ENCODE peak calls at places on chromosomes 7 and 10, in eight cellular contexts. G is fibroblast of villous mesenchyme, M is bronchial epithelial cell, E is cardiac muscle cell, Y is stomach, V is kidney, J is GM06990, R is A549. L is an unnamed sample.

GRCh38 chr7:117889611-117890010 is 16.4 kb upstream of the CTTNBP2 start:
- DNase-seq in G (no peak), M (no peak), E (no peak), Y (no peak), V (no peak), J (no peak), R (no peak), L (no peak)

GRCh38 chr7:45105588-45106188 is 5.8 kb downstream of the TBRG4 start:
- DNase-seq in G (no peak), M (no peak), E (no peak), Y (no peak), V (no peak), J (no peak), R (no peak), L (no peak)

GRCh38 chr10:22265839-22266537 is 48.2 kb upstream of the EBLN1 start:
- DNase-seq in G (no peak), M (no peak), E (peak; percentile 28), Y (no peak), V (no peak), J (no peak), R (no peak), L (no peak)

GRCh38 chr7:151662291-151662690 is 142.6 kb upstream of the RHEB start:
- DNase-seq in G (no peak), M (no peak), E (no peak), Y (no peak), V (no peak), J (no peak), R (no peak), L (no peak)

GRCh38 chr7:7190142-7190541 is 7.8 kb downstream of the C1GALT1 start:
- DNase-seq in G (peak; percentile 76), M (no peak), E (peak; percentile 90), Y (no peak), V (no peak), J (no peak), R (no peak), L (peak; percentile 14)

GRCh38 chr7:80640841-80641240 is 2.4 kb downstream of the CD36 start:
- DNase-seq in G (peak; percentile 58), M (peak; percentile 72), E (peak; percentile 46), Y (no peak), V (no peak), J (no peak), R (no peak), L (peak; percentile 57)

GRCh38 chr10:16297652-16298051 is 139.2 kb upstream of the PTER start:
- DNase-seq in G (no peak), M (peak; percentile 6), E (no peak), Y (no peak), V (no peak), J (no peak), R (no peak), L (no peak)

GRCh38 chr7:116210345-116211005 is at the start of gene TES:
- DNase-seq in G (no peak), M (peak; percentile 65), E (peak; percentile 75), Y (peak; percentile 87), V (peak; percentile 92), J (peak; percentile 90), R (peak; percentile 80), L (peak; percentile 81)

GRCh38 chr10:10499839-10500238 is 517.8 kb upstream of the CELF2 start:
- DNase-seq in G (peak; percentile 69), M (peak; percentile 23), E (peak; percentile 75), Y (no peak), V (no peak), J (no peak), R (no peak), L (no peak)

GRCh38 chr10:129405389-129405788 is 61.7 kb upstream of the MGMT start:
- DNase-seq in G (no peak), M (no peak), E (no peak), Y (no peak), V (no peak), J (no peak), R (no peak), L (no peak)

GRCh38 chr7:128455556-128456254 is at the start of gene HILPDA:
- DNase-seq in G (peak; percentile 97), M (peak; percentile 90), E (peak; percentile 99), Y (peak; percentile 96), V (peak; percentile 98), J (peak; percentile 98), R (peak; percentile 94), L (peak; percentile 96)

GRCh38 chr10:1738950-1739349 is 1.6 kb upstream of the ADARB2 start:
- DNase-seq in G (no peak), M (no peak), E (no peak), Y (no peak), V (no peak), J (peak; percentile 67), R (no peak), L (no peak)

GRCh38 chr10:42755028-42755451 is 27.6 kb upstream of the BMS1 start:
- DNase-seq in G (no peak), M (no peak), E (no peak), Y (no peak), V (no peak), J (no peak), R (no peak), L (no peak)

GRCh38 chr7:48025630-48026029 is 3.3 kb downstream of the SUN3 start:
- DNase-seq in G (peak; percentile 71), M (peak; percentile 74), E (no peak), Y (no peak), V (no peak), J (no peak), R (no peak), L (no peak)

GRCh38 chr7:291302-292092 is 1.5 kb downstream of the FOXL3 start:
- DNase-seq in G (no peak), M (no peak), E (no peak), Y (no peak), V (no peak), J (no peak), R (no peak), L (no peak)

GRCh38 chr7:51369746-51370145 is 53.1 kb upstream of the COBL start:
- DNase-seq in G (peak; percentile 6), M (peak; percentile 16), E (peak; percentile 13), Y (no peak), V (no peak), J (no peak), R (no peak), L (no peak)
- TF ChIP-seq CTCF in G (peak; percentile 32), M (peak; percentile 45), E (peak; percentile 46), Y (no peak), V (peak; percentile 21), J (peak; percentile 53), R (peak; percentile 49), L (peak; percentile 20)

DNA sequence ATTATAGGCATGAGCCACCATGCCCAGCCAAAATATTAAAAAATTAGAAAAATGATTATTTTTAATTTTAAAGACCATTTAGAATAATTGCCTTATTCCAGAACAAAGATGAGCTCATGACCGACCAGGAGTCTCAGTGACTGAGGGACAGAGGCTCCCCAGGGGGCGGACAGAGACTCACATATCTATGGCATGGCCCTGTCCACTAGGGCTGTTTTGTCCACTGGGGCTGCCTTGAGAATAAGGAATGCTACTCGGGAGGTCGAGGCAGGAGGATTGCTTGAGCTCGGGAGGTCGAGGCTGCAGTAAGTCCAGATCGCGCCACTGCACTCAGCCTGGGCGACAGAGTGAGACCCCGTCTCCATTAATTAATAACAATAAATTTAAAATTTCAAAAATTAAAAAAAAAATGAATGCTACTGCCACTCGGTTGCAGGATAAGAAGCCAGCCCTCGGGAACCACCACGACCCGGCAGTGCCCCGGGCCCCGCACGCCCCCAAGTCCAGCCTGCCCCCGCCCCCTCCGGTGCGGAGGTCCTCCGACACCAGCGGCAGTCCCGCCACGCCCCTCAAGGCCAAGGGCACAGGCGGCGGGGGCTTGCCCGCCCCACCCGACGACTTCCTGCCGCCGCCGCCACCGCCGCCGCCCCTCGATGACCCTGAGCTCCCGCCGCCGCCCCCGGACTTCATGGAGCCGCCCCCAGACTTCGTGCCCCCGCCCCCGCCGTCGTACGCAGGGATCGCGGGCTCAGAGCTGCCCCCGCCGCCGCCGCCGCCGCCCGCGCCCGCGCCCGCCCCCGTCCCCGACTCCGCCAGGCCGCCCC is 128.6 kb downstream of the APBB1IP start:
- DNase-seq in G (no peak), M (no peak), E (peak; percentile 2), Y (no peak), V (peak; percentile 64), J (no peak), R (no peak), L (peak; percentile 6)
- H3K4me3 ChIP-seq in G (peak overlapping the region; percentile 46), M (no peak overlapping the region), E (peak overlapping the region; percentile 45), Y (peak overlapping the region; percentile 51), V (no peak overlapping the region), J (no peak overlapping the region), R (no peak overlapping the region), L (peak overlapping the region; percentile 45)

DNA sequence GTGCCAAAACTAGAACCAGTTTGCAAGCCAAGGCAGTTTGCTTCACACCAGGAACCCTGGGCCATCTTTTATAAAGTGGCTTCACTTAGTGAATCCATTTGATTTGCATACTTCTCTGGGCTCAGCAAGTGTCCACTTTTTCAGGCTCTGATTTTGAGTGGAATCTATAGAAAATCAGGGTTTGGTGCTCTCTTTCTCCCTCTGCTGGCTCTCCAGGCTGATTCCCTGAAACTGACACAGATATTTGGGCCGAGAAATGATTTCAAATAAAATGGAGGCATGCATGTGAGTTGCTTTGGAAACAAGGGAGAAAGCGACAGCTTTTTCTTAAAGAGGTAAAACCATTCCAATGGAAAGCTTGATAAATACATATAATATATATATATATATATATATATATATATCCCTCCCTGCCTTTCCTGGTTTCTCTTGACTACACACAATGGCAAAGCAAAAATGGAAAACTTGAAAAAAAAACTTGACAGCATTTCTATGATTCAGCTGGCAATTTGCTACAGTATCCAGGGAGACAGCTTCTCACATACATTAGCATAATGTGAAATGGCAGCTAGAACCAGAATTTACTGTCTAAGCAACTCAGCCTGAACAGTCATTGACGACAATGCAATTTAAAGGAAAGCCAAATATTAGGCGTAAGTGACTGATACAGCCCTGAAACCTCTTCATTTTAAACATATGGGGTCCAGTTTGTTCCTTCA is 188.4 kb downstream of the TMEM178B start:
- DNase-seq in G (no peak), M (no peak), E (no peak), Y (no peak), V (no peak), J (no peak), R (no peak), L (peak; percentile 29)
- TF ChIP-seq CTCF in G (peak; percentile 34), M (no peak), E (no peak), Y (no peak), V (no peak), J (peak; percentile 20), R (no peak), L (peak; percentile 44)

DNA sequence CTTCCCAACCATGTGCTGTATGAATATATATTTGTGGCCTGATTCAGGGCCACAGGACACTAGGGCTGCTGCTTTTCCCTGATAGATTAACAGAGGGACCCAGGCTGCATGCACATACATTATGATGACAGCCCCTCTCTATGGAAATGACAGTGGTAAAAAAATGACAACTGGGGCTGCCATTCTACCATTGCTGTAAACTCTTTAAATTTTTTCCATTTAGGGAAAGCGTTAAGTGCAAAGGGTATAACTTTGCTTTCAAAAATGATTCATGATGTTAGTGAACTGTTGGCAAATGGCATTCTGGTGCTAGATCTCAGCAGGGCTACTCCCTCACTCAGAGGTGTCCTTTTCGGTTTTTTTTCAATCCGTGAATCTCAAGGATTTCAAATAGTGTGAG is 4.2 kb downstream of the CTBP2 start:
- DNase-seq in G (peak; percentile 41), M (peak; percentile 48), E (no peak), Y (no peak), V (no peak), J (no peak), R (no peak), L (no peak)
- H3K4me3 ChIP-seq in G (no peak overlapping the region), M (no peak overlapping the region), E (peak overlapping the region; percentile 4), Y (no peak overlapping the region), V (no peak overlapping the region), J (no peak overlapping the region), R (peak overlapping the region; percentile 7), L (no peak overlapping the region)

GRCh38 chr10:79068562-79069324 is at the start of gene ZMIZ1:
- DNase-seq in G (peak; percentile 95), M (peak; percentile 77), E (peak; percentile 94), Y (peak; percentile 92), V (peak; percentile 96), J (peak; percentile 89), R (peak; percentile 93), L (peak; percentile 93)
- TF ChIP-seq CTCF in G (peak; percentile 8), M (no peak), E (peak; percentile 11), Y (no peak), V (peak; percentile 12), J (no peak), R (no peak), L (no peak)